ENCODE peak calls at places on chromosomes 5 and 9, in four cellular contexts. O is HepG2, Q is SK-N-SH, W is GM12878. T is an unnamed sample.

GRCh38 chr5:1315709-1316587 is 21.1 kb upstream of the TERT start:
- DNase-seq in O (peak; percentile 80), Q (no peak), W (peak; percentile 69), T (no peak)

GRCh38 chr5:115377468-115378217 is 81.2 kb upstream of the CCDC112 start:
- DNase-seq in O (no peak), Q (no peak), W (peak; percentile 4), T (no peak)

GRCh38 chr5:116600876-116601275 is 26.3 kb upstream of the SEMA6A start:
- DNase-seq in O (no peak), Q (no peak), W (no peak), T (no peak)

GRCh38 chr5:112710896-112711295 is 26.8 kb upstream of the APC start:
- DNase-seq in O (no peak), Q (no peak), W (no peak), T (no peak)

GRCh38 chr5:171067540-171068130 is 205.8 kb downstream of the RANBP17 start:
- DNase-seq in O (no peak), Q (no peak), W (no peak), T (no peak)

GRCh38 chr5:142153674-142154448 is 45.3 kb downstream of the NDFIP1 start:
- DNase-seq in O (peak; percentile 57), Q (no peak), W (no peak), T (no peak)

GRCh38 chr5:149549461-149550266 is 1.6 kb downstream of the CSNK1A1 start:
- DNase-seq in O (peak; percentile 86), Q (peak; percentile 46), W (peak; percentile 32), T (no peak)

GRCh38 chr5:171495122-171495700 is 75.8 kb downstream of the FGF18 start:
- DNase-seq in O (no peak), Q (no peak), W (no peak), T (no peak)

GRCh38 chr5:137370096-137370495 is 129.0 kb downstream of the SPOCK1 start:
- DNase-seq in O (no peak), Q (no peak), W (no peak), T (no peak)

GRCh38 chr9:2418619-2419018 is 203.0 kb upstream of the VLDLR start:
- DNase-seq in O (no peak), Q (no peak), W (no peak), T (no peak)

GRCh38 chr9:23621166-23621565 is 204.9 kb downstream of the ELAVL2 start:
- DNase-seq in O (no peak), Q (no peak), W (no peak), T (no peak)

GRCh38 chr5:149310947-149311675 is 34.2 kb upstream of the GRPEL2 start:
- DNase-seq in O (no peak), Q (no peak), W (no peak), T (no peak)

GRCh38 chr5:147223343-147223742 is 11.5 kb upstream of the STK32A start:
- DNase-seq in O (no peak), Q (no peak), W (no peak), T (no peak)

GRCh38 chr5:169592937-169593650 is 9.5 kb downstream of the SPDL1 start:
- DNase-seq in O (no peak), Q (no peak), W (no peak), T (no peak)

GRCh38 chr5:134609232-134609851 is 23.3 kb downstream of the SAR1B start:
- DNase-seq in O (no peak), Q (no peak), W (peak; percentile 41), T (no peak)

GRCh38 chr5:180818942-180819341 is 16.3 kb upstream of the MGAT1 start:
- DNase-seq in O (no peak), Q (no peak), W (no peak), T (no peak)

GRCh38 chr5:134140530-134141201 is 26.2 kb downstream of the TCF7 start:
- DNase-seq in O (peak; percentile 78), Q (peak; percentile 80), W (no peak), T (peak; percentile 67)

GRCh38 chr5:82225525-82226172 is 52.5 kb downstream of the RPS23 start:
- DNase-seq in O (peak; percentile 55), Q (peak; percentile 65), W (peak; percentile 37), T (peak; percentile 4)

GRCh38 chr9:99433555-99433954 is 211.5 kb downstream of the SEC61B start:
- DNase-seq in O (peak; percentile 53), Q (no peak), W (peak; percentile 49), T (peak; percentile 67)

GRCh38 chr9:33233659-33234335 is 6.2 kb upstream of the SPINK4 start:
- DNase-seq in O (no peak), Q (no peak), W (no peak), T (no peak)

GRCh38 chr9:12916037-12916436 is 141.2 kb downstream of the LURAP1L start:
- DNase-seq in O (peak; percentile 11), Q (no peak), W (no peak), T (no peak)

GRCh38 chr9:135174981-135175380 is 87.5 kb downstream of the OLFM1 start:
- DNase-seq in O (no peak), Q (no peak), W (no peak), T (no peak)

GRCh38 chr5:6818594-6819512 is 105.6 kb downstream of the TENT4A start:
- DNase-seq in O (no peak), Q (no peak), W (no peak), T (no peak)

GRCh38 chr9:69195681-69196080 is 21.6 kb downstream of the TJP2 start:
- DNase-seq in O (no peak), Q (no peak), W (no peak), T (no peak)

GRCh38 chr5:88081877-88082276 is 186.8 kb downstream of the TMEM161B start:
- DNase-seq in O (no peak), Q (no peak), W (no peak), T (no peak)

GRCh38 chr5:43396762-43397304 is 15.4 kb downstream of the CCL28 start:
- DNase-seq in O (no peak), Q (peak; percentile 53), W (peak; percentile 17), T (peak; percentile 32)

GRCh38 chr9:105054488-105054887 is 126.5 kb upstream of the ABCA1 start:
- DNase-seq in O (peak; percentile 60), Q (no peak), W (no peak), T (no peak)

GRCh38 chr5:27080147-27080546 is 41.8 kb upstream of the CDH9 start:
- DNase-seq in O (no peak), Q (no peak), W (no peak), T (no peak)

GRCh38 chr5:124274949-124275348 is 471.5 kb downstream of the ZNF608 start:
- DNase-seq in O (no peak), Q (no peak), W (no peak), T (no peak)

GRCh38 chr5:154117050-154117449 is 73.5 kb upstream of the GALNT10 start:
- DNase-seq in O (no peak), Q (no peak), W (no peak), T (no peak)

GRCh38 chr5:130720355-130720754 is 444.7 kb downstream of the HINT1 start:
- DNase-seq in O (peak; percentile 39), Q (peak; percentile 27), W (no peak), T (no peak)

DNA sequence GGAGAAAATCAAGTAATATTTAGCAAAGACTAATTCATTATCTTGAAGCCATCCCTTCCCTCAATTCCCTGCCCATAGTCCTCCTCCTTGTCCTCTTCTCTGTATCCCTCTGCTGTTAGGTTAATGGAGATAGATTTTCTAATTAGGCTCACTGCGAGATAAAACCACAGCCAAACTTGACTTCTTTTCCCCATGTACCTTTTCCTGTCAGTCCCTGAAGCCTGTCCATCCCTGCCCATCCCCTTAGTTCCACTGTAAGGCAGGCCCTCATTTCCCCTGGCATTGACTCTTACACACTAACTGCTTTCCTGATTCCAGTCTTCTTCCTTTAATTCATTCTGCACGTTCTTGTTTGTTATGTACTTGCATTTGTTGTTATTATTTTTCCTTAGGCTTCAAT is 1.2 kb downstream of the TLR4 start:
- DNase-seq in O (no peak), Q (no peak), W (no peak), T (no peak)
- TF ChIP-seq GABPA in O (no peak), Q (no peak), W (no peak), T (no peak)

GRCh38 chr5:32566319-32567111 is 18.8 kb upstream of the SUB1 start:
- DNase-seq in O (peak; percentile 73), Q (no peak), W (no peak), T (no peak)
- TF ChIP-seq REST in O (no peak), Q (no peak), W (no peak), T (no peak)

GRCh38 chr9:114163517-114163924 is 8.2 kb downstream of the COL27A1 start:
- DNase-seq in O (peak; percentile 45), Q (peak; percentile 70), W (no peak), T (no peak)
- H3K4me3 ChIP-seq in O (no peak overlapping the region), Q (no peak overlapping the region), W (no peak overlapping the region), T (no peak overlapping the region)

DNA sequence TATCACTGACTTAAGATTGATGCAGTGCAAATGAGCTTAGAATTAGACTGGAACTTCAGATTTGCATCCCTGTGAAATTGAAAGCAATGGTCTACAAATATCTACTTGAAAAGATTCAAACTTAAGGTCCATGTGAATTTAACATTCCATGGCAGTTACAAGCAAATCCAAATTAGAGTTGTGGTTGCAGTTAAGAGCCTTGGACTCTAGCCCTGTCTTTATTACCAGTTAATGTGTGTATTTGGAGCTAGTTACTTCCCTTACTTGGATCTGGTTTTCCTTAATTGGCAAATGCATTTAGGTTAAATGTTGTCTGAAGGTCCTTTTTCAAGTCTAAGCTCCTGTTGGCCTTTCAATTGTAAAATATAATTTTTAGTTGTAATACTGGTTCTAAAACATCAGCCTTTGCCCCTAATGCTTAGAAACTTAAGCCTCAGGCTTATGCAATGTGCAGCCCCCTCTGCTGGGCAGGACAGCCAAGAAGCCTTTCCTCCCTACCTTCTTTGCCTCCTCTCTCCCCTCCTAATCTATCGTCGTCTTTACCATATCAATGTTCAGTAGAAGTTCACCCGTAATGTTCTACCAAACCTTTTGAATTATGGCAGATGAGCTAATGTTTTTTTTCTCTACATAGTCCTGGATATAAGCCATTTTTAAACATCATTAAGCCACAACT is 59.5 kb downstream of the ERMP1 start:
- DNase-seq in O (no peak), Q (no peak), W (no peak), T (no peak)
- TF ChIP-seq GABPA in O (no peak), Q (no peak), W (no peak), T (no peak)

GRCh38 chr9:96691326-96691725 is 36.2 kb upstream of the PRXL2C start:
- DNase-seq in O (no peak), Q (no peak), W (no peak), T (no peak)
- TF ChIP-seq REST in O (no peak), Q (no peak), W (no peak), T (no peak)